ENCODE peak calls at places on chromosome 4, in four cellular contexts. I is NCI-H1105 treated with DMSO at 0.1 percent for 48 hours, Y is neural crest cell, U is heart left ventricle. P is an unnamed sample.

GRCh38 chr4:10982305-10982704 is 297.7 kb upstream of the CLNK start:
- DNase-seq in I (no peak), U (no peak), Y (no peak), P (no peak)

GRCh38 chr4:20318011-20318898 is 66.5 kb downstream of the SLIT2 start:
- DNase-seq in U (no peak), Y (no peak), I (no peak), P (no peak)

GRCh38 chr4:123640271-123640670 is 243.7 kb downstream of the SPRY1 start:
- DNase-seq in I (no peak), Y (no peak), U (no peak), P (peak)

GRCh38 chr4:138110815-138111214 is 131.3 kb downstream of the SLC7A11 start:
- DNase-seq in Y (no peak), I (no peak), U (no peak), P (no peak)

GRCh38 chr4:57905965-57906364 is 795.8 kb upstream of the IGFBP7 start:
- DNase-seq in I (no peak), Y (no peak), U (no peak), P (no peak)

GRCh38 chr4:168575473-168575872 is 78.6 kb downstream of the PALLD start:
- DNase-seq in Y (no peak), I (no peak), U (no peak), P (no peak)

GRCh38 chr4:84089652-84090437 is 409.2 kb downstream of the NKX6-1 start:
- DNase-seq in Y (no peak), I (no peak), U (no peak), P (no peak)

GRCh38 chr4:38985363-38986065 is 46.7 kb downstream of the TMEM156 start:
- DNase-seq in Y (no peak), U (no peak), I (no peak), P (no peak)

GRCh38 chr4:1041147-1041935 is 29.9 kb downstream of the FGFRL1 start:
- DNase-seq in I (no peak), U (no peak), Y (no peak), P (no peak)

GRCh38 chr4:139973611-139974010 is 180.4 kb downstream of the MAML3 start:
- DNase-seq in U (no peak), I (no peak), Y (no peak), P (no peak)

GRCh38 chr4:177315767-177316490 is 6.3 kb downstream of the NEIL3 start:
- DNase-seq in U (no peak), Y (no peak), I (no peak), P (no peak)

GRCh38 chr4:10093801-10094552 is 22.6 kb downstream of the WDR1 start:
- DNase-seq in I (no peak), U (peak), Y (no peak), P (no peak)

GRCh38 chr4:22391548-22391947 is 124.3 kb downstream of the ADGRA3 start:
- DNase-seq in U (no peak), I (no peak), Y (no peak), P (no peak)

GRCh38 chr4:16075061-16075460 is 8.8 kb downstream of the PROM1 start:
- DNase-seq in U (no peak), Y (no peak), I (no peak), P (no peak)

GRCh38 chr4:122205687-122206086 is 53.6 kb downstream of the BLTP1 start:
- DNase-seq in U (no peak), I (no peak), Y (no peak), P (no peak)

GRCh38 chr4:117996891-117997290 is 37.4 kb upstream of the NDST3 start:
- DNase-seq in Y (no peak), U (no peak), I (no peak), P (no peak)

GRCh38 chr4:16573744-16574143 is 324.7 kb downstream of the LDB2 start:
- DNase-seq in U (peak), Y (no peak), I (no peak), P (no peak)

GRCh38 chr4:1600211-1600780 is 83.8 kb downstream of the FAM53A start:
- DNase-seq in U (no peak), I (no peak), Y (no peak), P (no peak)

GRCh38 chr4:25760518-25761157 is 102.2 kb downstream of the SEL1L3 start:
- DNase-seq in I (no peak), U (no peak), Y (no peak), P (no peak)

GRCh38 chr4:40212674-40213504 is 16.1 kb downstream of the RHOH start:
- DNase-seq in I (no peak), U (no peak), Y (no peak), P (peak)

GRCh38 chr4:80184053-80184790 is 13.1 kb upstream of the PRDM8 start:
- DNase-seq in Y (peak), U (peak), I (no peak), P (peak)

GRCh38 chr4:143773998-143774898 is 73.8 kb upstream of the FREM3 start:
- DNase-seq in Y (peak), U (peak), I (peak), P (peak)